ENCODE peak calls at places on chromosomes 7 and 10, in eight cellular contexts. One of them, this sample, is unnamed.

GRCh38 chr10:51983481-51983880 is 284.1 kb upstream of the CSTF2T start:
- DNase-seq in Peyer's patch: no peak
- DNase-seq in aorta: no peak
- DNase-seq in cardiac muscle cell: peak; percentile 6
- DNase-seq in effector memory CD4-positive, alpha-beta T cell: no peak
- DNase-seq in PC-3: no peak
- DNase-seq in mesendoderm: peak; percentile 3
- DNase-seq in ovary: no peak
- DNase-seq in this sample: no peak

GRCh38 chr7:46848944-46849343 is 733.0 kb downstream of the TNS3 start:
- DNase-seq in Peyer's patch: no peak
- DNase-seq in aorta: no peak
- DNase-seq in cardiac muscle cell: no peak
- DNase-seq in effector memory CD4-positive, alpha-beta T cell: no peak
- DNase-seq in PC-3: peak; percentile 26
- DNase-seq in mesendoderm: no peak
- DNase-seq in ovary: no peak
- DNase-seq in this sample: no peak

GRCh38 chr7:101717986-101718746 is 89.1 kb upstream of the MYL10 start:
- DNase-seq in Peyer's patch: no peak
- DNase-seq in aorta: peak; percentile 81
- DNase-seq in cardiac muscle cell: peak; percentile 81
- DNase-seq in effector memory CD4-positive, alpha-beta T cell: no peak
- DNase-seq in PC-3: no peak
- DNase-seq in mesendoderm: peak; percentile 84
- DNase-seq in ovary: no peak
- DNase-seq in this sample: no peak

GRCh38 chr10:92121686-92122492 is 169.0 kb downstream of the CPEB3 start:
- DNase-seq in Peyer's patch: no peak
- DNase-seq in aorta: no peak
- DNase-seq in cardiac muscle cell: no peak
- DNase-seq in effector memory CD4-positive, alpha-beta T cell: no peak
- DNase-seq in PC-3: no peak
- DNase-seq in mesendoderm: no peak
- DNase-seq in ovary: no peak
- DNase-seq in this sample: no peak

GRCh38 chr7:114107522-114107921 is 188.7 kb upstream of the PPP1R3A start:
- DNase-seq in Peyer's patch: no peak
- DNase-seq in aorta: no peak
- DNase-seq in cardiac muscle cell: no peak
- DNase-seq in effector memory CD4-positive, alpha-beta T cell: no peak
- DNase-seq in PC-3: no peak
- DNase-seq in mesendoderm: no peak
- DNase-seq in ovary: no peak
- DNase-seq in this sample: no peak

GRCh38 chr10:34097682-34098081 is 717.4 kb downstream of the PARD3 start:
- DNase-seq in Peyer's patch: no peak
- DNase-seq in aorta: no peak
- DNase-seq in cardiac muscle cell: no peak
- DNase-seq in effector memory CD4-positive, alpha-beta T cell: no peak
- DNase-seq in PC-3: peak; percentile 64
- DNase-seq in mesendoderm: no peak
- DNase-seq in ovary: no peak
- DNase-seq in this sample: no peak

GRCh38 chr10:29619273-29619672 is 15.5 kb downstream of the SVIL start:
- DNase-seq in Peyer's patch: no peak
- DNase-seq in aorta: no peak
- DNase-seq in cardiac muscle cell: peak; percentile 46
- DNase-seq in effector memory CD4-positive, alpha-beta T cell: no peak
- DNase-seq in PC-3: peak; percentile 75
- DNase-seq in mesendoderm: peak; percentile 20
- DNase-seq in ovary: no peak
- DNase-seq in this sample: no peak

GRCh38 chr10:48462482-48463020 is 142.3 kb downstream of the ARHGAP22 start:
- DNase-seq in Peyer's patch: peak; percentile 42
- DNase-seq in aorta: peak; percentile 40
- DNase-seq in cardiac muscle cell: no peak
- DNase-seq in effector memory CD4-positive, alpha-beta T cell: no peak
- DNase-seq in PC-3: no peak
- DNase-seq in mesendoderm: no peak
- DNase-seq in ovary: peak; percentile 13
- DNase-seq in this sample: no peak

GRCh38 chr7:105245398-105246099 is 143.2 kb downstream of the SRPK2 start:
- DNase-seq in Peyer's patch: no peak
- DNase-seq in aorta: no peak
- DNase-seq in cardiac muscle cell: peak; percentile 20
- DNase-seq in effector memory CD4-positive, alpha-beta T cell: no peak
- DNase-seq in PC-3: no peak
- DNase-seq in mesendoderm: no peak
- DNase-seq in ovary: peak; percentile 49
- DNase-seq in this sample: no peak

GRCh38 chr7:142774826-142775225 is 4.1 kb downstream of the PRSS2 start:
- DNase-seq in Peyer's patch: no peak
- DNase-seq in aorta: no peak
- DNase-seq in cardiac muscle cell: no peak
- DNase-seq in effector memory CD4-positive, alpha-beta T cell: no peak
- DNase-seq in PC-3: peak; percentile 85
- DNase-seq in mesendoderm: no peak
- DNase-seq in ovary: no peak
- DNase-seq in this sample: no peak

GRCh38 chr10:123833170-123833850 is 58.3 kb downstream of the CPXM2 start:
- DNase-seq in Peyer's patch: no peak
- DNase-seq in aorta: no peak
- DNase-seq in cardiac muscle cell: no peak
- DNase-seq in effector memory CD4-positive, alpha-beta T cell: no peak
- DNase-seq in PC-3: no peak
- DNase-seq in mesendoderm: no peak
- DNase-seq in ovary: no peak
- DNase-seq in this sample: no peak

GRCh38 chr10:87578799-87579401 is 74.2 kb downstream of the MINPP1 start:
- DNase-seq in Peyer's patch: peak; percentile 65
- DNase-seq in aorta: no peak
- DNase-seq in cardiac muscle cell: peak; percentile 60
- DNase-seq in effector memory CD4-positive, alpha-beta T cell: no peak
- DNase-seq in PC-3: peak; percentile 55
- DNase-seq in mesendoderm: no peak
- DNase-seq in ovary: no peak
- DNase-seq in this sample: no peak

GRCh38 chr10:24850726-24851300 is 101.6 kb downstream of the PRTFDC1 start:
- DNase-seq in Peyer's patch: no peak
- DNase-seq in aorta: no peak
- DNase-seq in cardiac muscle cell: no peak
- DNase-seq in effector memory CD4-positive, alpha-beta T cell: no peak
- DNase-seq in PC-3: no peak
- DNase-seq in mesendoderm: no peak
- DNase-seq in ovary: no peak
- DNase-seq in this sample: no peak

GRCh38 chr10:5817322-5818047 is 4.3 kb upstream of the GDI2 start:
- DNase-seq in Peyer's patch: peak; percentile 70
- DNase-seq in aorta: no peak
- DNase-seq in cardiac muscle cell: no peak
- DNase-seq in effector memory CD4-positive, alpha-beta T cell: no peak
- DNase-seq in PC-3: no peak
- DNase-seq in mesendoderm: no peak
- DNase-seq in ovary: no peak
- DNase-seq in this sample: no peak

GRCh38 chr10:69451784-69452251 is 553 bp downstream of the TSPAN15 start:
- DNase-seq in Peyer's patch: peak; percentile 79
- DNase-seq in aorta: no peak
- DNase-seq in cardiac muscle cell: no peak
- DNase-seq in effector memory CD4-positive, alpha-beta T cell: no peak
- DNase-seq in PC-3: peak; percentile 85
- DNase-seq in mesendoderm: peak; percentile 33
- DNase-seq in ovary: no peak
- DNase-seq in this sample: peak; percentile 12

GRCh38 chr10:106242301-106242700 is 922.2 kb downstream of the SORCS1 start:
- DNase-seq in Peyer's patch: no peak
- DNase-seq in aorta: no peak
- DNase-seq in cardiac muscle cell: peak; percentile 41
- DNase-seq in effector memory CD4-positive, alpha-beta T cell: no peak
- DNase-seq in PC-3: no peak
- DNase-seq in mesendoderm: peak; percentile 8
- DNase-seq in ovary: no peak
- DNase-seq in this sample: no peak

GRCh38 chr7:105487559-105488218 is 34.4 kb downstream of the PUS7 start:
- DNase-seq in Peyer's patch: no peak
- DNase-seq in aorta: no peak
- DNase-seq in cardiac muscle cell: peak; percentile 80
- DNase-seq in effector memory CD4-positive, alpha-beta T cell: no peak
- DNase-seq in PC-3: peak; percentile 58
- DNase-seq in mesendoderm: peak; percentile 32
- DNase-seq in ovary: no peak
- DNase-seq in this sample: no peak

GRCh38 chr7:37342665-37343471 is 105.8 kb downstream of the ELMO1 start:
- DNase-seq in Peyer's patch: peak; percentile 86
- DNase-seq in aorta: no peak
- DNase-seq in cardiac muscle cell: no peak
- DNase-seq in effector memory CD4-positive, alpha-beta T cell: peak; percentile 58
- DNase-seq in PC-3: no peak
- DNase-seq in mesendoderm: no peak
- DNase-seq in ovary: no peak
- DNase-seq in this sample: peak; percentile 81

GRCh38 chr7:76515999-76516443 is 5.7 kb downstream of the UPK3B start:
- DNase-seq in Peyer's patch: peak; percentile 63
- DNase-seq in aorta: peak; percentile 58
- DNase-seq in cardiac muscle cell: peak; percentile 58
- DNase-seq in effector memory CD4-positive, alpha-beta T cell: no peak
- DNase-seq in PC-3: peak; percentile 51
- DNase-seq in mesendoderm: no peak
- DNase-seq in ovary: peak; percentile 45
- DNase-seq in this sample: no peak

GRCh38 chr10:101779544-101780186 is 3.6 kb downstream of the NPM3 start:
- DNase-seq in Peyer's patch: peak; percentile 92
- DNase-seq in aorta: peak; percentile 87
- DNase-seq in cardiac muscle cell: peak; percentile 79
- DNase-seq in effector memory CD4-positive, alpha-beta T cell: peak; percentile 60
- DNase-seq in PC-3: peak; percentile 54
- DNase-seq in mesendoderm: peak; percentile 88
- DNase-seq in ovary: peak; percentile 80
- DNase-seq in this sample: peak; percentile 85
- H3K4me1 ChIP-seq in Peyer's patch: peaks cover 55% of the 10 kb centered on the region
- H3K4me1 ChIP-seq in aorta: no peaks in the 10 kb centered on the region
- H3K4me1 ChIP-seq in cardiac muscle cell: peaks cover 35% of the 10 kb centered on the region
- H3K4me1 ChIP-seq in effector memory CD4-positive, alpha-beta T cell: peaks cover 56% of the 10 kb centered on the region
- H3K4me1 ChIP-seq in PC-3: peaks cover 20% of the 10 kb centered on the region
- H3K4me1 ChIP-seq in mesendoderm: peaks cover 30% of the 10 kb centered on the region
- H3K4me1 ChIP-seq in ovary: peaks cover 20% of the 10 kb centered on the region
- H3K4me1 ChIP-seq in this sample: peaks cover 32% of the 10 kb centered on the region

GRCh38 chr7:130736298-130736900 is 2.4 kb upstream of the KLF14 start:
- DNase-seq in Peyer's patch: no peak
- DNase-seq in aorta: no peak
- DNase-seq in cardiac muscle cell: no peak
- DNase-seq in effector memory CD4-positive, alpha-beta T cell: no peak
- DNase-seq in PC-3: no peak
- DNase-seq in mesendoderm: no peak
- DNase-seq in ovary: no peak
- DNase-seq in this sample: no peak

GRCh38 chr7:130734525-130735272 is 692 bp upstream of the KLF14 start:
- DNase-seq in Peyer's patch: no peak
- DNase-seq in aorta: no peak
- DNase-seq in cardiac muscle cell: peak; percentile 14
- DNase-seq in effector memory CD4-positive, alpha-beta T cell: no peak
- DNase-seq in PC-3: no peak
- DNase-seq in mesendoderm: no peak
- DNase-seq in ovary: no peak
- DNase-seq in this sample: peak; percentile 9

GRCh38 chr7:130732980-130733865 is 784 bp downstream of the KLF14 start:
- DNase-seq in Peyer's patch: peak; percentile 60
- DNase-seq in aorta: peak; percentile 45
- DNase-seq in cardiac muscle cell: no peak
- DNase-seq in effector memory CD4-positive, alpha-beta T cell: no peak
- DNase-seq in PC-3: no peak
- DNase-seq in mesendoderm: peak; percentile 44
- DNase-seq in ovary: peak; percentile 34
- DNase-seq in this sample: no peak

GRCh38 chr7:130735273-130735716 is 1.3 kb upstream of the KLF14 start:
- DNase-seq in Peyer's patch: no peak
- DNase-seq in aorta: no peak
- DNase-seq in cardiac muscle cell: no peak
- DNase-seq in effector memory CD4-positive, alpha-beta T cell: no peak
- DNase-seq in PC-3: no peak
- DNase-seq in mesendoderm: no peak
- DNase-seq in ovary: no peak
- DNase-seq in this sample: no peak

GRCh38 chr7:130733866-130734524 is at the start of gene KLF14:
- DNase-seq in Peyer's patch: peak; percentile 48
- DNase-seq in aorta: no peak
- DNase-seq in cardiac muscle cell: peak; percentile 20
- DNase-seq in effector memory CD4-positive, alpha-beta T cell: no peak
- DNase-seq in PC-3: no peak
- DNase-seq in mesendoderm: peak; percentile 39
- DNase-seq in ovary: peak; percentile 32
- DNase-seq in this sample: peak; percentile 22
- H3K27ac ChIP-seq in Peyer's patch: no peak within 1 kb of the TSS
- H3K27ac ChIP-seq in aorta: no peak within 1 kb of the TSS
- H3K27ac ChIP-seq in cardiac muscle cell: no peak within 1 kb of the TSS
- H3K27ac ChIP-seq in effector memory CD4-positive, alpha-beta T cell: no peak within 1 kb of the TSS
- H3K27ac ChIP-seq in PC-3: no peak within 1 kb of the TSS
- H3K27ac ChIP-seq in mesendoderm: no peak within 1 kb of the TSS
- H3K27ac ChIP-seq in ovary: peak within 1 kb of the TSS; percentile 13
- H3K27ac ChIP-seq in this sample: no peak within 1 kb of the TSS

GRCh38 chr7:131008840-131009651 is 275.0 kb upstream of the KLF14 start:
- DNase-seq in Peyer's patch: no peak
- DNase-seq in aorta: no peak
- DNase-seq in cardiac muscle cell: no peak
- DNase-seq in effector memory CD4-positive, alpha-beta T cell: no peak
- DNase-seq in PC-3: peak; percentile 61
- DNase-seq in mesendoderm: no peak
- DNase-seq in ovary: no peak
- DNase-seq in this sample: no peak
- H3K36me3 ChIP-seq in Peyer's patch: no peaks in the 10 kb centered on the region
- H3K36me3 ChIP-seq in aorta: no peaks in the 10 kb centered on the region
- H3K36me3 ChIP-seq in cardiac muscle cell: no peaks in the 10 kb centered on the region
- H3K36me3 ChIP-seq in effector memory CD4-positive, alpha-beta T cell: no peaks in the 10 kb centered on the region
- H3K36me3 ChIP-seq in PC-3: peaks cover 3% of the 10 kb centered on the region
- H3K36me3 ChIP-seq in mesendoderm: no peaks in the 10 kb centered on the region
- H3K36me3 ChIP-seq in ovary: no peaks in the 10 kb centered on the region
- H3K36me3 ChIP-seq in this sample: no peaks in the 10 kb centered on the region

GRCh38 chr7:117011419-117012260 is 58.3 kb downstream of the ST7 start:
- DNase-seq in Peyer's patch: no peak
- DNase-seq in aorta: no peak
- DNase-seq in cardiac muscle cell: no peak
- DNase-seq in effector memory CD4-positive, alpha-beta T cell: no peak
- DNase-seq in PC-3: no peak
- DNase-seq in mesendoderm: peak; percentile 14
- DNase-seq in ovary: no peak
- DNase-seq in this sample: no peak

GRCh38 chr7:117007285-117007684 is 54.0 kb downstream of the ST7 start:
- DNase-seq in Peyer's patch: no peak
- DNase-seq in aorta: no peak
- DNase-seq in cardiac muscle cell: no peak
- DNase-seq in effector memory CD4-positive, alpha-beta T cell: no peak
- DNase-seq in PC-3: no peak
- DNase-seq in mesendoderm: no peak
- DNase-seq in ovary: no peak
- DNase-seq in this sample: no peak

GRCh38 chr7:117010375-117011133 is 57.3 kb downstream of the ST7 start:
- DNase-seq in Peyer's patch: no peak
- DNase-seq in aorta: no peak
- DNase-seq in cardiac muscle cell: no peak
- DNase-seq in effector memory CD4-positive, alpha-beta T cell: no peak
- DNase-seq in PC-3: peak; percentile 44
- DNase-seq in mesendoderm: no peak
- DNase-seq in ovary: no peak
- DNase-seq in this sample: no peak

GRCh38 chr7:117008849-117009531 is 55.7 kb downstream of the ST7 start:
- DNase-seq in Peyer's patch: no peak
- DNase-seq in aorta: no peak
- DNase-seq in cardiac muscle cell: peak; percentile 76
- DNase-seq in effector memory CD4-positive, alpha-beta T cell: no peak
- DNase-seq in PC-3: peak; percentile 71
- DNase-seq in mesendoderm: no peak
- DNase-seq in ovary: no peak
- DNase-seq in this sample: peak; percentile 53

GRCh38 chr7:117009705-117010361 is 56.5 kb downstream of the ST7 start:
- DNase-seq in Peyer's patch: no peak
- DNase-seq in aorta: no peak
- DNase-seq in cardiac muscle cell: no peak
- DNase-seq in effector memory CD4-positive, alpha-beta T cell: no peak
- DNase-seq in PC-3: no peak
- DNase-seq in mesendoderm: no peak
- DNase-seq in ovary: no peak
- DNase-seq in this sample: no peak
- H3K4me1 ChIP-seq in Peyer's patch: peaks cover 4% of the 10 kb centered on the region
- H3K4me1 ChIP-seq in aorta: no peaks in the 10 kb centered on the region
- H3K4me1 ChIP-seq in cardiac muscle cell: peaks cover 47% of the 10 kb centered on the region
- H3K4me1 ChIP-seq in effector memory CD4-positive, alpha-beta T cell: peaks cover 44% of the 10 kb centered on the region
- H3K4me1 ChIP-seq in PC-3: peaks cover 24% of the 10 kb centered on the region
- H3K4me1 ChIP-seq in mesendoderm: peaks cover 2% of the 10 kb centered on the region
- H3K4me1 ChIP-seq in ovary: no peaks in the 10 kb centered on the region
- H3K4me1 ChIP-seq in this sample: peaks cover 19% of the 10 kb centered on the region